ENCODE peak calls at places on chromosomes 11 and 22, in seven cellular contexts. S is H1, N is IMR-90, O is mesendoderm, G is neuronal stem cell, L is trophoblast cell, B is mesenchymal stem cell. E is an unnamed sample.

GRCh38 chr11:11769782-11770181 is 72.0 kb upstream of the USP47 start:
- DNase-seq in L (no peak), G (no peak), S (no peak), B (no peak), N (no peak), O (no peak), E (no peak)

GRCh38 chr22:17816649-17817048 is 42.4 kb upstream of the BID start:
- DNase-seq in N (no peak), L (no peak), G (no peak), B (no peak), O (no peak), S (no peak), E (no peak)

GRCh38 chr11:84819128-84819527 is 808.0 kb downstream of the DLG2 start:
- DNase-seq in N (no peak), B (peak; percentile 2), S (no peak), O (no peak), G (no peak), L (no peak), E (no peak)

GRCh38 chr11:78147807-78148206 is 8.4 kb upstream of the ALG8 start:
- DNase-seq in N (no peak), O (no peak), S (no peak), G (no peak), B (no peak), L (no peak), E (no peak)

GRCh38 chr22:39117585-39118191 is 20.6 kb downstream of the APOBEC3H start:
- DNase-seq in G (no peak), L (no peak), B (peak; percentile 54), N (peak; percentile 49), S (no peak), O (peak; percentile 81), E (peak; percentile 62)

GRCh38 chr11:117830674-117831351 is 6.3 kb upstream of the FXYD2 start:
- DNase-seq in O (no peak), S (no peak), N (no peak), B (no peak), G (no peak), L (no peak), E (peak; percentile 21)

GRCh38 chr11:49208006-49208721 is at the start of gene FOLH1:
- DNase-seq in G (peak; percentile 5), N (no peak), S (no peak), B (no peak), L (no peak), O (peak; percentile 66), E (peak; percentile 42)

GRCh38 chr22:22168190-22168940 is 76.2 kb upstream of the VPREB1 start:
- DNase-seq in O (peak; percentile 61), N (peak; percentile 61), L (no peak), G (no peak), S (no peak), B (peak; percentile 9), E (peak; percentile 37)

GRCh38 chr11:62401781-62402180 is 17.1 kb upstream of the SCGB1A1 start:
- DNase-seq in N (no peak), L (no peak), B (no peak), G (no peak), O (no peak), S (no peak), E (no peak)

GRCh38 chr11:12587333-12587997 is 86.8 kb upstream of the TEAD1 start:
- DNase-seq in G (no peak), N (peak; percentile 71), O (peak; percentile 82), S (no peak), L (peak; percentile 80), B (peak; percentile 38), E (peak; percentile 52)

GRCh38 chr11:2097998-2098690 is 41.0 kb downstream of the IGF2 start:
- DNase-seq in B (no peak), N (no peak), L (no peak), S (no peak), O (no peak), G (no peak), E (no peak)

GRCh38 chr22:37043214-37043827 is 8.2 kb upstream of the KCTD17 start:
- DNase-seq in S (no peak), B (no peak), L (no peak), O (no peak), G (no peak), N (no peak), E (no peak)

GRCh38 chr11:122517403-122518379 is 137.8 kb upstream of the UBASH3B start:
- DNase-seq in N (no peak), L (no peak), S (no peak), B (no peak), G (no peak), O (peak; percentile 70), E (no peak)

GRCh38 chr11:120867531-120867930 is 156.4 kb upstream of the TBCEL start:
- DNase-seq in L (peak; percentile 84), B (no peak), N (no peak), G (no peak), O (peak; percentile 77), S (peak; percentile 51), E (peak; percentile 83)
- H4K8ac ChIP-seq in L (no peak overlapping the region), B (no peak overlapping the region), N (no peak overlapping the region), G (no peak overlapping the region), O (no peak overlapping the region), S (no peak overlapping the region), E (no peak overlapping the region)

DNA sequence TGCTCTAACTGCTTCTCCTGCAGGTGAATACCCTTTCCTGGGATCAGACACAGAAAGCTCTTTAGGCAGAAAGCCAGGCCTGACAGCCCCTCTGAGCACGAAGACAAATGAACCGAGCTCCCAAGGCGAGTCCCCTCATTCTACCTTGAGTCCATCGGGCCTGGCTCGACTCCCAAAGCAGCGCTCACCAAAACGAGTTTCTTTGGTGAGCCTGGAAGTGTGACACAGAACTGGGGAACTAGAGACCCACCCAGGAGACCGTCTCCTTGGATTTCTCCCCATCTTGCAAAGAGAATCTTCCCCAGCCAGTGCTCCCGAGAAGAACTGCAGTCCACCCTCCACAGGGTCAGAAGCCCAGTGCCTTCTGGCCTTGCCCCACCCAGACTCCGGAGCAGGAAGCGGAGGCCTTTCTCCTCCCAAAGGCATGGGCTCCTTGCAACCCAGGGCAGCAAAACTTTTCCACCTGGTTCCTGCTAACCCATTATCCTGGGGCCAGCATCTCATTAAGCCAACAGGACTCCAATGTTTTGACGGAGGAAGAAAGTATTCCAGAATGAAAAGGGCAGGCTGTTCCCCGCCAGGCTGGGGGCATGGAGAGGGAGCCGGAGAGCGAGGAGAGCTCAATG is 88.2 kb downstream of the RTL6 start:
- DNase-seq in B (no peak), S (no peak), N (no peak), L (no peak), G (no peak), O (no peak), E (peak; percentile 25)
- H4K8ac ChIP-seq in B (no peak overlapping the region), S (no peak overlapping the region), N (no peak overlapping the region), L (no peak overlapping the region), G (no peak overlapping the region), O (no peak overlapping the region), E (no peak overlapping the region)

GRCh38 chr11:72227316-72228228 is 3.0 kb downstream of the INPPL1 start:
- DNase-seq in S (no peak), O (no peak), L (peak; percentile 79), N (peak; percentile 47), G (no peak), B (no peak), E (peak; percentile 21)
- H4K8ac ChIP-seq in S (peak overlapping the region; percentile 35), O (no peak overlapping the region), L (no peak overlapping the region), N (no peak overlapping the region), G (peak overlapping the region; percentile 94), B (no peak overlapping the region), E (no peak overlapping the region)

GRCh38 chr11:4466168-4466891 is 16.1 kb upstream of the OR52K1 start:
- DNase-seq in G (no peak), O (peak; percentile 41), S (no peak), B (no peak), L (no peak), N (no peak), E (peak; percentile 43)
- H4K8ac ChIP-seq in G (no peak overlapping the region), O (no peak overlapping the region), S (no peak overlapping the region), B (no peak overlapping the region), L (no peak overlapping the region), N (no peak overlapping the region), E (no peak overlapping the region)

GRCh38 chr11:69093106-69093505 is 44.4 kb downstream of the TPCN2 start:
- DNase-seq in N (no peak), G (no peak), O (no peak), B (no peak), L (no peak), S (no peak), E (no peak)
- H4K8ac ChIP-seq in N (no peak overlapping the region), G (no peak overlapping the region), O (no peak overlapping the region), B (no peak overlapping the region), L (no peak overlapping the region), S (no peak overlapping the region), E (no peak overlapping the region)

GRCh38 chr22:29753808-29754657 is 12.8 kb downstream of the ZMAT5 start:
- DNase-seq in G (no peak), O (no peak), L (no peak), B (no peak), N (no peak), S (no peak), E (no peak)
- H4K8ac ChIP-seq in G (no peak overlapping the region), O (no peak overlapping the region), L (no peak overlapping the region), B (no peak overlapping the region), N (no peak overlapping the region), S (no peak overlapping the region), E (no peak overlapping the region)

DNA sequence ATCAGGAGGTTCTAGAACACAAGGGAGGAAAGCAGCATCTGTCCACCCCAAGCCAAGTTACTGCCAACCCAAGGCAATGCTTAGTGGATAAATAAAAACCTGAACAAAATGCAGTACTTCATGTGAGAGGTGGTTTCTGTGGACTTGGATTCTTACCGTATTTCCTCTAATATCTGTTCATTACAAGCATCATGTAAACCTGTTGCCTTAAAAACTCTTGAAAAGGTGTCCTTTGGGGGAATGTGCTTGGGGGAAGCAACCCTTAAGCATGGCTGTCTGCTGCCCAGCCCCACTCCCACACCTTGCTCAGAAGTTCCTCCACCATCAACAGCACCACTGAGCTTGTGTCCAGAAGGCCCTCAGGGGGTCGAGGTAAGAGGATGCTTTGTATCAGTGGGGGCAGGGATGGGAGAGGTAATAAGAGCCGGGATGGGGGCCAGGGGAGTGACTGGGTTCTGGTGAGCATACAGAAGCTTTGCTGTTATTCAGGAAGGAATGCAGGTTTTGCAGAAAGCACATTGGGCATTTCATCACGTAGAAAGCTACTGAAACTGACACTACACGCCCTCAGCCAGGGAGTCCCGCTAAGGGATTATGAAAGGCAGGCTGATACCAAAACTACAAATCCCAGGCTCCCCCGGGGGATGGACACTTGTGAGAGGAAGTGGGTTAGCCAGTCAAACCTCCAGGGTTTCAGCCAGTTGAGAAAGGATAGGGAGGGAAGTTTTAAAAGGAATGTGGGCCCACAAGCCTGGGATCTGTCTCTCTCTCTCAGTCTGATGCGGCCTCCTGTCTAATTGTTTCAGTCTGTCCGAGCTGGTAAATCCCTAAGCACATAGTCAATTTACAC is 52.0 kb downstream of the KCNJ1 start:
- DNase-seq in B (peak; percentile 87), S (peak; percentile 47), N (peak; percentile 86), L (peak; percentile 35), O (peak; percentile 97), G (peak; percentile 79), E (peak; percentile 88)
- H4K8ac ChIP-seq in B (no peak overlapping the region), S (no peak overlapping the region), N (no peak overlapping the region), L (peak overlapping the region; percentile 70), O (no peak overlapping the region), G (no peak overlapping the region), E (no peak overlapping the region)